ENCODE peak calls at places on chromosome 11, in seven cellular contexts. One of them, this sample, is unnamed.

GRCh38 chr11:9025101-9025850 is 21.5 kb upstream of the NRIP3 start:
- DNase-seq in stomach: no peak
- DNase-seq in colonic mucosa: no peak
- DNase-seq in AG09319: no peak
- DNase-seq in LNCaP clone FGC: no peak
- DNase-seq in HFFc6: no peak
- DNase-seq in lung: no peak
- DNase-seq in this sample: no peak

GRCh38 chr11:74633406-74634393 is 41.3 kb downstream of the POLD3 start:
- DNase-seq in stomach: no peak
- DNase-seq in colonic mucosa: no peak
- DNase-seq in AG09319: no peak
- DNase-seq in LNCaP clone FGC: no peak
- DNase-seq in HFFc6: no peak
- DNase-seq in lung: no peak
- DNase-seq in this sample: no peak

GRCh38 chr11:126808851-126809250 is 191.7 kb downstream of the KIRREL3 start:
- DNase-seq in stomach: no peak
- DNase-seq in colonic mucosa: no peak
- DNase-seq in AG09319: no peak
- DNase-seq in LNCaP clone FGC: no peak
- DNase-seq in HFFc6: no peak
- DNase-seq in lung: no peak
- DNase-seq in this sample: no peak

GRCh38 chr11:83751041-83751440 is 464.9 kb upstream of the CCDC90B start:
- DNase-seq in stomach: no peak
- DNase-seq in colonic mucosa: no peak
- DNase-seq in AG09319: no peak
- DNase-seq in LNCaP clone FGC: no peak
- DNase-seq in HFFc6: no peak
- DNase-seq in lung: no peak
- DNase-seq in this sample: no peak

GRCh38 chr11:105148241-105148640 is 8.7 kb upstream of the CARD18 start:
- DNase-seq in stomach: no peak
- DNase-seq in colonic mucosa: no peak
- DNase-seq in AG09319: no peak
- DNase-seq in LNCaP clone FGC: no peak
- DNase-seq in HFFc6: peak
- DNase-seq in lung: no peak
- DNase-seq in this sample: no peak

GRCh38 chr11:111707039-111707690 is 59.0 kb downstream of the PPP2R1B start:
- DNase-seq in stomach: peak
- DNase-seq in colonic mucosa: peak
- DNase-seq in AG09319: peak
- DNase-seq in LNCaP clone FGC: no peak
- DNase-seq in HFFc6: peak
- DNase-seq in lung: peak
- DNase-seq in this sample: peak

GRCh38 chr11:40230821-40231220 is 1228.6 kb downstream of the LRRC4C start:
- DNase-seq in stomach: no peak
- DNase-seq in colonic mucosa: no peak
- DNase-seq in AG09319: no peak
- DNase-seq in LNCaP clone FGC: peak
- DNase-seq in HFFc6: no peak
- DNase-seq in lung: no peak
- DNase-seq in this sample: no peak

GRCh38 chr11:1100417-1101245 is 26.0 kb downstream of the MUC2 start:
- DNase-seq in stomach: no peak
- DNase-seq in colonic mucosa: no peak
- DNase-seq in AG09319: no peak
- DNase-seq in LNCaP clone FGC: no peak
- DNase-seq in HFFc6: no peak
- DNase-seq in lung: no peak
- DNase-seq in this sample: peak

GRCh38 chr11:134505125-134505524 is 93.1 kb upstream of the B3GAT1 start:
- DNase-seq in stomach: no peak
- DNase-seq in colonic mucosa: no peak
- DNase-seq in AG09319: no peak
- DNase-seq in LNCaP clone FGC: no peak
- DNase-seq in HFFc6: no peak
- DNase-seq in lung: no peak
- DNase-seq in this sample: no peak

GRCh38 chr11:706957-707816 is 1.2 kb downstream of the EPS8L2 start:
- DNase-seq in stomach: peak
- DNase-seq in colonic mucosa: peak
- DNase-seq in AG09319: no peak
- DNase-seq in LNCaP clone FGC: no peak
- DNase-seq in HFFc6: no peak
- DNase-seq in lung: peak
- DNase-seq in this sample: peak

GRCh38 chr11:38818720-38819119 is 2220.7 kb upstream of the RAG2 start:
- DNase-seq in stomach: no peak
- DNase-seq in colonic mucosa: no peak
- DNase-seq in AG09319: no peak
- DNase-seq in LNCaP clone FGC: no peak
- DNase-seq in HFFc6: no peak
- DNase-seq in lung: no peak
- DNase-seq in this sample: no peak

GRCh38 chr11:132296946-132297610 is 926.7 kb downstream of the NTM start:
- DNase-seq in stomach: no peak
- DNase-seq in colonic mucosa: no peak
- DNase-seq in AG09319: no peak
- DNase-seq in LNCaP clone FGC: no peak
- DNase-seq in HFFc6: no peak
- DNase-seq in lung: no peak
- DNase-seq in this sample: no peak

GRCh38 chr11:134289789-134290188 is 13.6 kb downstream of the GLB1L3 start:
- DNase-seq in stomach: no peak
- DNase-seq in colonic mucosa: no peak
- DNase-seq in AG09319: no peak
- DNase-seq in LNCaP clone FGC: no peak
- DNase-seq in HFFc6: no peak
- DNase-seq in lung: no peak
- DNase-seq in this sample: no peak

GRCh38 chr11:19241260-19242183 is 777 bp upstream of the E2F8 start:
- DNase-seq in stomach: no peak
- DNase-seq in colonic mucosa: peak
- DNase-seq in AG09319: no peak
- DNase-seq in LNCaP clone FGC: no peak
- DNase-seq in HFFc6: no peak
- DNase-seq in lung: no peak
- DNase-seq in this sample: no peak

GRCh38 chr11:1120532-1121342 is 37.0 kb upstream of the MUC5AC start:
- DNase-seq in stomach: peak
- DNase-seq in colonic mucosa: no peak
- DNase-seq in AG09319: no peak
- DNase-seq in LNCaP clone FGC: no peak
- DNase-seq in HFFc6: no peak
- DNase-seq in lung: no peak
- DNase-seq in this sample: no peak

GRCh38 chr11:96781082-96781481 is 391.3 kb downstream of the JRKL start:
- DNase-seq in stomach: no peak
- DNase-seq in colonic mucosa: no peak
- DNase-seq in AG09319: no peak
- DNase-seq in LNCaP clone FGC: no peak
- DNase-seq in HFFc6: no peak
- DNase-seq in lung: no peak
- DNase-seq in this sample: no peak

GRCh38 chr11:114080219-114080618 is 20.7 kb downstream of the ZBTB16 start:
- DNase-seq in stomach: no peak
- DNase-seq in colonic mucosa: no peak
- DNase-seq in AG09319: no peak
- DNase-seq in LNCaP clone FGC: peak
- DNase-seq in HFFc6: no peak
- DNase-seq in lung: no peak
- DNase-seq in this sample: no peak

GRCh38 chr11:9017773-9018172 is 14.0 kb upstream of the NRIP3 start:
- DNase-seq in stomach: no peak
- DNase-seq in colonic mucosa: peak
- DNase-seq in AG09319: no peak
- DNase-seq in LNCaP clone FGC: no peak
- DNase-seq in HFFc6: no peak
- DNase-seq in lung: peak
- DNase-seq in this sample: no peak

GRCh38 chr11:87432006-87432405 is 394.3 kb downstream of the TMEM135 start:
- DNase-seq in stomach: no peak
- DNase-seq in colonic mucosa: no peak
- DNase-seq in AG09319: peak
- DNase-seq in LNCaP clone FGC: no peak
- DNase-seq in HFFc6: peak
- DNase-seq in lung: no peak
- DNase-seq in this sample: no peak

GRCh38 chr11:123560001-123560400 is 94.4 kb downstream of the SCN3B start:
- DNase-seq in stomach: peak
- DNase-seq in colonic mucosa: no peak
- DNase-seq in AG09319: peak
- DNase-seq in LNCaP clone FGC: no peak
- DNase-seq in HFFc6: peak
- DNase-seq in lung: no peak
- DNase-seq in this sample: peak

GRCh38 chr11:46339816-46340215 is 7.4 kb upstream of the DGKZ start:
- DNase-seq in stomach: no peak
- DNase-seq in colonic mucosa: no peak
- DNase-seq in AG09319: no peak
- DNase-seq in LNCaP clone FGC: no peak
- DNase-seq in HFFc6: no peak
- DNase-seq in lung: no peak
- DNase-seq in this sample: no peak

GRCh38 chr11:27865105-27865504 is 164.8 kb upstream of the BDNF start:
- DNase-seq in stomach: no peak
- DNase-seq in colonic mucosa: no peak
- DNase-seq in AG09319: no peak
- DNase-seq in LNCaP clone FGC: no peak
- DNase-seq in HFFc6: no peak
- DNase-seq in lung: no peak
- DNase-seq in this sample: no peak

GRCh38 chr11:27863637-27864036 is 163.4 kb upstream of the BDNF start:
- DNase-seq in stomach: no peak
- DNase-seq in colonic mucosa: no peak
- DNase-seq in AG09319: no peak
- DNase-seq in LNCaP clone FGC: no peak
- DNase-seq in HFFc6: no peak
- DNase-seq in lung: no peak
- DNase-seq in this sample: no peak

GRCh38 chr11:27860811-27861210 is 160.6 kb upstream of the BDNF start:
- DNase-seq in stomach: no peak
- DNase-seq in colonic mucosa: no peak
- DNase-seq in AG09319: no peak
- DNase-seq in LNCaP clone FGC: no peak
- DNase-seq in HFFc6: no peak
- DNase-seq in lung: no peak
- DNase-seq in this sample: no peak

GRCh38 chr11:27861706-27862430 is 161.6 kb upstream of the BDNF start:
- DNase-seq in stomach: no peak
- DNase-seq in colonic mucosa: no peak
- DNase-seq in AG09319: peak
- DNase-seq in LNCaP clone FGC: no peak
- DNase-seq in HFFc6: peak
- DNase-seq in lung: no peak
- DNase-seq in this sample: no peak

GRCh38 chr11:27864046-27865025 is 164.1 kb upstream of the BDNF start:
- DNase-seq in stomach: no peak
- DNase-seq in colonic mucosa: peak
- DNase-seq in AG09319: no peak
- DNase-seq in LNCaP clone FGC: no peak
- DNase-seq in HFFc6: no peak
- DNase-seq in lung: no peak
- DNase-seq in this sample: peak
- TF ChIP-seq CTCF in stomach: no peak
- TF ChIP-seq CTCF in colonic mucosa: no peak
- TF ChIP-seq CTCF in AG09319: no peak
- TF ChIP-seq CTCF in LNCaP clone FGC: no peak
- TF ChIP-seq CTCF in HFFc6: no peak
- TF ChIP-seq CTCF in lung: no peak
- TF ChIP-seq CTCF in this sample: no peak

GRCh38 chr11:108664730-108665525 is at the start of gene DDX10:
- DNase-seq in stomach: peak
- DNase-seq in colonic mucosa: peak
- DNase-seq in AG09319: peak
- DNase-seq in LNCaP clone FGC: peak
- DNase-seq in HFFc6: peak
- DNase-seq in lung: peak
- DNase-seq in this sample: peak
- TF ChIP-seq CTCF in stomach: no peak
- TF ChIP-seq CTCF in colonic mucosa: no peak
- TF ChIP-seq CTCF in AG09319: peak
- TF ChIP-seq CTCF in LNCaP clone FGC: peak
- TF ChIP-seq CTCF in HFFc6: peak
- TF ChIP-seq CTCF in lung: no peak
- TF ChIP-seq CTCF in this sample: no peak

GRCh38 chr11:77071671-77072605 is 5.2 kb downstream of the CAPN5 start:
- DNase-seq in stomach: peak
- DNase-seq in colonic mucosa: peak
- DNase-seq in AG09319: no peak
- DNase-seq in LNCaP clone FGC: no peak
- DNase-seq in HFFc6: peak
- DNase-seq in lung: no peak
- DNase-seq in this sample: no peak

GRCh38 chr11:77074626-77075221 is 8.0 kb downstream of the CAPN5 start:
- DNase-seq in stomach: peak
- DNase-seq in colonic mucosa: peak
- DNase-seq in AG09319: no peak
- DNase-seq in LNCaP clone FGC: no peak
- DNase-seq in HFFc6: no peak
- DNase-seq in lung: no peak
- DNase-seq in this sample: no peak

GRCh38 chr11:77074205-77074604 is 7.4 kb downstream of the CAPN5 start:
- DNase-seq in stomach: peak
- DNase-seq in colonic mucosa: peak
- DNase-seq in AG09319: no peak
- DNase-seq in LNCaP clone FGC: no peak
- DNase-seq in HFFc6: no peak
- DNase-seq in lung: no peak
- DNase-seq in this sample: peak

GRCh38 chr11:77072851-77073327 is 6.1 kb downstream of the CAPN5 start:
- DNase-seq in stomach: peak
- DNase-seq in colonic mucosa: peak
- DNase-seq in AG09319: no peak
- DNase-seq in LNCaP clone FGC: no peak
- DNase-seq in HFFc6: no peak
- DNase-seq in lung: no peak
- DNase-seq in this sample: no peak

GRCh38 chr11:77073328-77074001 is 6.7 kb downstream of the CAPN5 start:
- DNase-seq in stomach: peak
- DNase-seq in colonic mucosa: peak
- DNase-seq in AG09319: peak
- DNase-seq in LNCaP clone FGC: no peak
- DNase-seq in HFFc6: peak
- DNase-seq in lung: peak
- DNase-seq in this sample: peak
- TF ChIP-seq CTCF in stomach: no peak
- TF ChIP-seq CTCF in colonic mucosa: peak
- TF ChIP-seq CTCF in AG09319: peak
- TF ChIP-seq CTCF in LNCaP clone FGC: no peak
- TF ChIP-seq CTCF in HFFc6: peak
- TF ChIP-seq CTCF in lung: no peak
- TF ChIP-seq CTCF in this sample: no peak

DNA sequence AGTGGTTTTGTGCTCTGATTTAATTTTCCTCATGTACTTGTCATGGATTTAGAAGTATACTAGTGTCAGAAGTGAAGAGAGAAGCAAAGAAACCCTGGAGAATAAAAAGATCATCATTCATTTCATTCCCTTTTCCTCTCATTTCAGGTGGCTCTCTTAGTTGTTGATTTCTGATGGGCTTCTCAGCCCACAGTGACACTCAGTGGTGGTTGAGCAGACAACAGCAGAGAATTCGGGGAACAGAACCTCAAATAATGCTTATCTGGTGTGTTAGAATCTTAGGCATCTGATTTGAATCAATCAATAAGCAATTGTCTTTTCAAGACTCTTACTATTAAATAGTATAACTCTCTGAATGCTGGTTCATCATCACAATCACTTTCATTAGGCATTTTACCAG is 1289.4 kb downstream of the FAM181B start:
- DNase-seq in stomach: no peak
- DNase-seq in colonic mucosa: no peak
- DNase-seq in AG09319: no peak
- DNase-seq in LNCaP clone FGC: no peak
- DNase-seq in HFFc6: no peak
- DNase-seq in lung: no peak
- DNase-seq in this sample: no peak
- TF ChIP-seq CTCF in stomach: no peak
- TF ChIP-seq CTCF in colonic mucosa: no peak
- TF ChIP-seq CTCF in AG09319: no peak
- TF ChIP-seq CTCF in LNCaP clone FGC: peak
- TF ChIP-seq CTCF in HFFc6: no peak
- TF ChIP-seq CTCF in lung: no peak
- TF ChIP-seq CTCF in this sample: no peak